ENCODE peak calls at places on chromosomes 6 and 20, in eight cellular contexts. U is HepG2, Z is H1, C is IMR-90, Q is A549, S is K562, P is GM12878, L is SK-N-SH. B is an unnamed sample.

GRCh38 chr20:6122873-6123649 is at the start of gene FERMT1:
- DNase-seq in C (peak), U (peak), Q (peak), P (no peak), Z (peak), L (peak), S (no peak), B (peak)

GRCh38 chr20:11687546-11688292 is 230.0 kb upstream of the BTBD3 start:
- DNase-seq in P (no peak), U (peak), Z (no peak), C (no peak), S (no peak), Q (peak), L (no peak), B (no peak)

GRCh38 chr6:107871981-107872380 is 47.9 kb upstream of the SCML4 start:
- DNase-seq in P (no peak), Q (no peak), L (no peak), U (no peak), C (peak), Z (no peak), S (no peak), B (no peak)

GRCh38 chr6:52388790-52389189 is 26.8 kb downstream of the PAQR8 start:
- DNase-seq in S (no peak), Q (no peak), L (no peak), P (no peak), C (no peak), Z (no peak), U (no peak), B (no peak)

GRCh38 chr6:158040051-158040803 is 58.6 kb downstream of the SYNJ2 start:
- DNase-seq in P (peak), Q (peak), S (peak), Z (no peak), L (peak), U (peak), C (peak), B (peak)

GRCh38 chr6:45422541-45423110 is 44.9 kb upstream of the SUPT3H start:
- DNase-seq in Z (no peak), P (no peak), C (peak), U (no peak), Q (peak), L (peak), S (peak), B (no peak)

GRCh38 chr6:112296122-112296521 is 41.8 kb upstream of the LAMA4 start:
- DNase-seq in Q (peak), S (peak), P (no peak), Z (no peak), L (no peak), C (peak), U (peak), B (peak)

GRCh38 chr6:6749791-6750434 is 161.4 kb downstream of the LY86 start:
- DNase-seq in Z (no peak), C (peak), P (no peak), S (peak), Q (peak), L (no peak), U (peak), B (peak)

GRCh38 chr6:155158044-155158843 is 105.6 kb upstream of the CLDN20 start:
- DNase-seq in Q (no peak), P (no peak), L (no peak), C (peak), S (no peak), U (no peak), Z (no peak), B (no peak)

GRCh38 chr6:5179917-5180316 is 80.8 kb downstream of the LYRM4 start:
- DNase-seq in C (peak), U (no peak), Z (no peak), Q (peak), S (peak), P (no peak), L (no peak), B (no peak)

GRCh38 chr6:62150048-62150663 is 135.9 kb downstream of the KHDRBS2 start:
- DNase-seq in L (peak), P (no peak), U (peak), Z (no peak), S (peak), C (peak), Q (peak), B (peak)

GRCh38 chr6:1616556-1617463 is 7.1 kb downstream of the FOXC1 start:
- DNase-seq in L (no peak), U (no peak), P (no peak), C (no peak), S (no peak), Z (no peak), Q (no peak), B (no peak)

GRCh38 chr6:30264731-30265130 is 51.5 kb upstream of the TRIM26 start:
- DNase-seq in L (no peak), C (peak), S (no peak), U (no peak), Q (no peak), P (no peak), Z (no peak), B (no peak)

GRCh38 chr20:58893355-58894151 is 41.0 kb downstream of the GNAS start:
- DNase-seq in P (no peak), U (no peak), Q (no peak), L (no peak), S (no peak), C (peak), Z (no peak), B (no peak)

GRCh38 chr20:38726849-38727601 is 2.7 kb downstream of the SLC32A1 start:
- DNase-seq in Z (no peak), U (peak), Q (no peak), C (no peak), S (peak), L (peak), P (no peak), B (no peak)

GRCh38 chr20:58028123-58028522 is 200.3 kb downstream of the ANKRD60 start:
- DNase-seq in U (no peak), Q (no peak), L (no peak), P (no peak), C (no peak), S (no peak), Z (no peak), B (no peak)

GRCh38 chr6:149014631-149015171 is 267.9 kb downstream of the UST start:
- DNase-seq in Q (no peak), P (no peak), U (no peak), Z (peak), C (peak), S (no peak), L (no peak), B (no peak)

GRCh38 chr6:36195471-36196048 is 984 bp upstream of the BRPF3 start:
- DNase-seq in L (no peak), P (no peak), Z (no peak), Q (no peak), S (no peak), U (no peak), C (no peak), B (no peak)

GRCh38 chr6:12801141-12801540 is 84.6 kb downstream of the PHACTR1 start:
- DNase-seq in Z (no peak), L (no peak), C (no peak), Q (no peak), U (no peak), S (no peak), P (no peak), B (no peak)

GRCh38 chr6:85756982-85757381 is 114.3 kb upstream of the SYNCRIP start:
- DNase-seq in P (no peak), Z (no peak), U (no peak), C (peak), Q (peak), S (peak), L (peak), B (peak)

GRCh38 chr6:169905041-169905807 is 153.8 kb downstream of the ERMARD start:
- DNase-seq in U (no peak), C (peak), S (no peak), Q (peak), P (no peak), L (no peak), Z (no peak), B (no peak)

GRCh38 chr20:22905667-22906066 is 129.4 kb upstream of the SSTR4 start:
- DNase-seq in S (no peak), L (no peak), Z (no peak), Q (no peak), C (no peak), U (no peak), P (no peak), B (no peak)

GRCh38 chr6:132525866-132526265 is 12.2 kb upstream of the TAAR9 start:
- DNase-seq in L (no peak), S (no peak), C (no peak), P (no peak), Z (no peak), U (no peak), Q (no peak), B (no peak)

GRCh38 chr6:169162968-169163903 is 90.4 kb downstream of the THBS2 start:
- DNase-seq in L (peak), P (no peak), S (no peak), Q (peak), Z (no peak), C (peak), U (peak), B (peak)

GRCh38 chr6:16057411-16057810 is 71.5 kb upstream of the MYLIP start:
- DNase-seq in U (no peak), Z (no peak), C (no peak), P (no peak), Q (no peak), L (no peak), S (no peak), B (no peak)

GRCh38 chr6:112502348-112503130 is 155.4 kb downstream of the RFPL4B start:
- DNase-seq in C (peak), U (no peak), P (no peak), S (peak), Z (no peak), L (peak), Q (no peak), B (no peak)

GRCh38 chr6:151534576-151534975 is 40.8 kb downstream of the CCDC170 start:
- DNase-seq in Q (no peak), S (no peak), P (no peak), C (peak), U (no peak), Z (no peak), L (no peak), B (no peak)

GRCh38 chr6:34056301-34056700 is 89.6 kb downstream of the GRM4 start:
- DNase-seq in S (peak), U (no peak), C (peak), Q (peak), L (no peak), Z (peak), P (no peak), B (peak)

GRCh38 chr20:33169176-33169794 is 1.3 kb downstream of the BPIFA2 start:
- DNase-seq in Z (no peak), S (peak), C (no peak), P (no peak), Q (peak), L (no peak), U (peak), B (no peak)

GRCh38 chr20:49725694-49726093 is 12.0 kb upstream of the B4GALT5 start:
- DNase-seq in C (no peak), P (no peak), Q (no peak), S (no peak), L (no peak), Z (no peak), U (no peak), B (no peak)

GRCh38 chr6:117165921-117166499 is 99.3 kb upstream of the VGLL2 start:
- DNase-seq in C (no peak), P (no peak), S (no peak), U (no peak), L (no peak), Q (no peak), Z (no peak), B (no peak)

GRCh38 chr20:57920971-57921370 is 211.2 kb upstream of the PMEPA1 start:
- DNase-seq in S (no peak), P (no peak), Q (no peak), L (no peak), Z (no peak), C (no peak), U (no peak), B (no peak)

GRCh38 chr6:6993503-6994237 is 114.1 kb upstream of the RREB1 start:
- DNase-seq in S (no peak), C (no peak), Q (no peak), U (peak), L (no peak), P (no peak), Z (no peak), B (no peak)

GRCh38 chr6:96787846-96788580 is 49.3 kb downstream of the GPR63 start:
- DNase-seq in C (no peak), P (no peak), Z (no peak), Q (no peak), L (no peak), U (no peak), S (no peak), B (no peak)

GRCh38 chr6:79602859-79603258 is 28.3 kb upstream of the SH3BGRL2 start:
- DNase-seq in Z (no peak), P (no peak), S (no peak), C (no peak), L (no peak), U (no peak), Q (no peak), B (no peak)

GRCh38 chr20:14986026-14986655 is 648.7 kb upstream of the FLRT3 start:
- DNase-seq in L (no peak), S (no peak), C (no peak), U (peak), P (no peak), Z (no peak), Q (peak), B (no peak)

GRCh38 chr6:156731436-156731835 is 45.7 kb upstream of the ARID1B start:
- DNase-seq in S (no peak), U (no peak), Q (peak), C (peak), Z (no peak), P (no peak), L (no peak), B (peak)

GRCh38 chr6:56771189-56771588 is 128.5 kb upstream of the DST start:
- DNase-seq in U (no peak), Q (no peak), P (no peak), Z (no peak), C (no peak), L (no peak), S (no peak), B (no peak)

GRCh38 chr6:170039156-170040114 is 251.4 kb downstream of the DLL1 start:
- DNase-seq in U (no peak), P (no peak), L (no peak), S (no peak), C (no peak), Q (no peak), Z (no peak), B (no peak)

GRCh38 chr6:32095338-32096086 is 13.6 kb downstream of the TNXB start:
- DNase-seq in Z (no peak), S (no peak), Q (no peak), L (peak), C (no peak), P (no peak), U (no peak), B (no peak)

DNA sequence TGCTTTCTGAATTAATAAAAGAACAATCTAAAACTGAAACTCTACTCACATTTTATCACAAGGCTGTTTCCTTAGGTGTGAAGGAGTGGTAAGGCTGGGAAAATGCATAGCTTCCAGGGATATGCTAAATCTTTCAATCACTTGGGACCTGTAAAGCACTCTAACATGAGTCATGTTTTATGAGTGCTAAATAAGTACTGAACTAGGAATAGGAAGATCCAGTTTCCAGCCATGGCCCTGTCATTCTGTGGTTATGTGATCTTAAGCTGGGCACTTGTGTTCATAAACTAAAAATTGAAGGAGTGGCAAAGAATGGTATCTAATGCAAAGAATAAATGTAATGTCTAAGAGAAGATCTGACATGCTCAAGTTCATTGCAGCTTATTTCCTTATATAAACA is 6.1 kb upstream of the TMEM200A start:
- DNase-seq in U (no peak), P (no peak), L (no peak), C (no peak), Q (no peak), Z (no peak), S (no peak), B (no peak)
- TF ChIP-seq RAD21 in U (no peak), P (no peak), L (no peak), C (no peak), Q (no peak), Z (no peak), S (no peak), B (no peak)

DNA sequence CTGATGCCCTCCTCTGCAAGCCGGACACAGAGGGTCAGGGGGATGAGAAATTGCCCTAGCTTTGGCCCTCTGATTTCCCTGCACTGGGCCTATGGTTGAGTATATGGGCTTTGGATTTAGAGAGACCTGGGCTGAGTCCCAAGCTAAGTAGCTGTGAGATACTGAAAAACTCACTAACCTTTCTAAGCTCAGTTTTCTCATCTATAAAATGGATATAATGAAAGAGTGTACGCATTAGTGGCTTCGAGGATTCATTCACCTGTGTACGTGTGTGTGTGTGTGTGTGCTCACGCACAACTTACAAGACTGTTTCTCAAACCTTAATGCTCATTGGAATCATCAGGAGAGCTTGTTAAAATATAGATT is 12.7 kb upstream of the RBPJL start:
- DNase-seq in Z (no peak), P (no peak), C (no peak), U (no peak), L (no peak), S (no peak), Q (no peak), B (no peak)
- H3K4me2 ChIP-seq in Z (peak), P (peak), C (peak), U (peak), L (peak), S (peak), Q (peak), B (peak)

GRCh38 chr6:38185752-38186151 is 366.2 kb downstream of the ZFAND3 start:
- DNase-seq in Q (no peak), S (no peak), P (no peak), Z (no peak), U (no peak), C (no peak), L (no peak), B (no peak)
- TF ChIP-seq RAD21 in Q (no peak), S (no peak), P (no peak), Z (no peak), U (no peak), C (no peak), L (no peak), B (no peak)

GRCh38 chr6:167684276-167685104 is 142.2 kb upstream of the AFDN start:
- DNase-seq in P (no peak), Z (no peak), S (no peak), Q (no peak), U (no peak), C (no peak), L (no peak), B (no peak)
- H3K4me2 ChIP-seq in P (no peak), Z (no peak), S (no peak), Q (no peak), U (no peak), C (no peak), L (no peak), B (peak)

GRCh38 chr6:89375427-89375868 is 22.9 kb upstream of the UBE2J1 start:
- DNase-seq in Z (peak), P (no peak), U (peak), S (no peak), C (no peak), L (peak), Q (peak), B (no peak)
- TF ChIP-seq RAD21 in Z (peak), P (peak), U (peak), S (no peak), C (no peak), L (peak), Q (no peak), B (peak)

GRCh38 chr20:25487306-25487705 is 79.8 kb downstream of the GINS1 start:
- DNase-seq in C (no peak), U (no peak), S (no peak), P (no peak), L (no peak), Q (no peak), Z (no peak), B (no peak)

GRCh38 chr20:25484911-25485511 is 77.5 kb downstream of the GINS1 start:
- DNase-seq in Z (no peak), P (no peak), U (no peak), C (no peak), S (no peak), L (no peak), Q (no peak), B (no peak)

GRCh38 chr20:25486377-25486776 is 78.9 kb downstream of the GINS1 start:
- DNase-seq in P (no peak), L (peak), S (no peak), U (no peak), Q (no peak), C (peak), Z (no peak), B (no peak)

GRCh38 chr20:25484224-25484846 is 76.9 kb downstream of the GINS1 start:
- DNase-seq in C (no peak), S (no peak), Z (no peak), Q (no peak), U (no peak), P (no peak), L (no peak), B (no peak)

GRCh38 chr20:25485872-25486271 is 78.4 kb downstream of the GINS1 start:
- DNase-seq in Z (no peak), C (no peak), P (no peak), Q (no peak), L (no peak), U (no peak), S (no peak), B (no peak)
- H3K4me2 ChIP-seq in Z (no peak), C (no peak), P (no peak), Q (no peak), L (no peak), U (no peak), S (no peak), B (no peak)

GRCh38 chr20:20606881-20607280 is 105.6 kb downstream of the RALGAPA2 start:
- DNase-seq in C (no peak), Q (no peak), P (no peak), U (no peak), L (no peak), Z (no peak), S (no peak), B (no peak)

GRCh38 chr20:20603339-20603990 is 109.0 kb downstream of the RALGAPA2 start:
- DNase-seq in Z (no peak), S (no peak), P (peak), U (no peak), C (no peak), L (no peak), Q (no peak), B (no peak)

GRCh38 chr20:20606046-20606445 is 106.4 kb downstream of the RALGAPA2 start:
- DNase-seq in P (no peak), Q (no peak), Z (no peak), U (no peak), S (no peak), L (no peak), C (no peak), B (no peak)

GRCh38 chr20:20604357-20604756 is 108.1 kb downstream of the RALGAPA2 start:
- DNase-seq in P (no peak), C (no peak), Z (no peak), S (no peak), U (no peak), Q (no peak), L (no peak), B (no peak)

DNA sequence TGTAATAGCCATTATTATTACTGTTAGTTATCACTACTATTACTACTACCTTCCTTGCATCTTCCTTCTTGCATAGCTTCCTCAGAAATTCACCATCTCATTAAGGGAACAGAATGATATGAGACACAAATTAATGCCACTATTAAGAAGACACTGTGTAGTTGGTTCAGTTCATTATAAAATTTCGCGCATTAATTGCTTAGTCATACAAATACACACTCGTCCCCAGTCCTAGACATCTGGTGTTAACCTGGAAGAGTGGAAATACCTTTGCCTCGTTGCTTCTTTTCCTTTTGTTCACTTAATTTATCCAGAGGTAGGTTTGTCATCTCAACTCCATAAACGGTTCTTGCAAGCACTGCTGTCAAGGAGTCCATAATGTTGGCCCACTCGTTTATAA is 107.5 kb downstream of the RALGAPA2 start:
- DNase-seq in U (no peak), Q (no peak), Z (no peak), P (no peak), L (no peak), S (no peak), C (no peak), B (no peak)
- TF ChIP-seq RAD21 in U (no peak), Q (no peak), Z (no peak), P (no peak), L (no peak), S (no peak), C (no peak), B (no peak)

B was measured in HCT116.